ENCODE peak calls at places on chromosomes 1 and 21, in ten cellular contexts. P is WTC11, V is suprapubic skin, M is left ventricle myocardium inferior, E is cardiac fibroblast, Z is mesothelial cell of epicardium, K is endodermal cell, D is psoas muscle, L is omental fat pad, S is DND-41. C is an unnamed sample.

GRCh38 chr1:209435654-209436566 is 147.6 kb upstream of the CAMK1G start:
- DNase-seq in P (peak), V (peak), M (peak), E (peak), Z (peak), K (peak), D (peak), L (peak), S (peak), C (peak)

GRCh38 chr1:184802739-184803492 is 48.3 kb upstream of the EDEM3 start:
- DNase-seq in P (no peak), V (no peak), M (no peak), E (no peak), Z (no peak), K (no peak), D (no peak), L (no peak), S (no peak), C (peak)

GRCh38 chr1:55816456-55816794 is 601.3 kb upstream of the USP24 start:
- DNase-seq in P (no peak), V (no peak), M (no peak), E (peak), Z (no peak), K (no peak), D (no peak), L (no peak), S (peak), C (no peak)

GRCh38 chr1:78375996-78376395 is 114.8 kb upstream of the PTGFR start:
- DNase-seq in P (no peak), V (no peak), M (no peak), E (peak), Z (no peak), K (no peak), D (no peak), L (no peak), S (no peak), C (no peak)

GRCh38 chr21:44370027-44370735 is 16.8 kb downstream of the TRPM2 start:
- DNase-seq in P (peak), V (peak), M (no peak), E (no peak), Z (no peak), K (peak), D (no peak), L (no peak), S (no peak), C (peak)

GRCh38 chr1:27528701-27529637 is 39.0 kb upstream of the WASF2 start:
- DNase-seq in P (no peak), V (no peak), M (peak), E (peak), Z (peak), K (peak), D (peak), L (peak), S (no peak), C (no peak)

GRCh38 chr1:9706178-9706577 is 54.6 kb downstream of the PIK3CD start:
- DNase-seq in P (no peak), V (no peak), M (no peak), E (no peak), Z (no peak), K (no peak), D (no peak), L (no peak), S (no peak), C (no peak)

GRCh38 chr21:21457077-21457476 is 458.9 kb downstream of the NCAM2 start:
- DNase-seq in P (no peak), V (no peak), M (no peak), E (no peak), Z (no peak), K (no peak), D (no peak), L (no peak), S (no peak), C (no peak)

GRCh38 chr1:44068442-44068861 is 37.2 kb upstream of the SLC6A9 start:
- DNase-seq in P (no peak), V (no peak), M (no peak), E (no peak), Z (no peak), K (no peak), D (no peak), L (no peak), S (no peak), C (no peak)

GRCh38 chr1:155176544-155177071 is 3.0 kb downstream of the TRIM46 start:
- DNase-seq in P (peak), V (peak), M (peak), E (peak), Z (peak), K (peak), D (peak), L (peak), S (peak), C (peak)

GRCh38 chr1:226984521-226985238 is 44.6 kb downstream of the COQ8A start:
- DNase-seq in P (no peak), V (peak), M (peak), E (no peak), Z (no peak), K (no peak), D (peak), L (no peak), S (no peak), C (no peak)

GRCh38 chr1:111275079-111275478 is 15.6 kb upstream of the CHIA start:
- DNase-seq in P (no peak), V (peak), M (peak), E (peak), Z (no peak), K (no peak), D (peak), L (no peak), S (no peak), C (peak)

GRCh38 chr1:201603613-201604232 is 64.8 kb downstream of the NAV1 start:
- DNase-seq in P (no peak), V (no peak), M (no peak), E (no peak), Z (no peak), K (no peak), D (no peak), L (no peak), S (no peak), C (peak)

GRCh38 chr1:109640285-109640865 is 15.5 kb upstream of the GSTM4 start:
- DNase-seq in P (peak), V (peak), M (peak), E (peak), Z (peak), K (peak), D (peak), L (peak), S (peak), C (peak)

GRCh38 chr1:36116906-36117305 is 8.1 kb downstream of the COL8A2 start:
- DNase-seq in P (no peak), V (no peak), M (no peak), E (no peak), Z (no peak), K (no peak), D (no peak), L (no peak), S (no peak), C (no peak)

GRCh38 chr1:205122489-205122882 is 708 bp upstream of the RBBP5 start:
- DNase-seq in P (no peak), V (no peak), M (no peak), E (no peak), Z (no peak), K (no peak), D (no peak), L (no peak), S (no peak), C (no peak)

GRCh38 chr1:57215175-57215574 is 208.7 kb downstream of the DAB1 start:
- DNase-seq in P (no peak), V (no peak), M (no peak), E (no peak), Z (no peak), K (no peak), D (no peak), L (no peak), S (no peak), C (no peak)

GRCh38 chr1:232376632-232377493 is 253.1 kb downstream of the SIPA1L2 start:
- DNase-seq in P (no peak), V (no peak), M (no peak), E (no peak), Z (no peak), K (no peak), D (no peak), L (no peak), S (no peak), C (no peak)

GRCh38 chr1:168918860-168919741 is 187.4 kb upstream of the ATP1B1 start:
- DNase-seq in P (no peak), V (no peak), M (no peak), E (no peak), Z (no peak), K (no peak), D (no peak), L (no peak), S (no peak), C (peak)

GRCh38 chr1:225941949-225942222 is 866 bp upstream of the LEFTY2 start:
- DNase-seq in P (no peak), V (no peak), M (no peak), E (no peak), Z (no peak), K (no peak), D (no peak), L (no peak), S (no peak), C (no peak)

GRCh38 chr1:16961297-16962124 is 18.9 kb downstream of the MFAP2 start:
- DNase-seq in P (no peak), V (no peak), M (no peak), E (no peak), Z (no peak), K (no peak), D (no peak), L (no peak), S (no peak), C (no peak)

GRCh38 chr1:248872752-248873408 is 14.0 kb upstream of the ZNF692 start:
- DNase-seq in P (peak), V (peak), M (peak), E (peak), Z (peak), K (peak), D (peak), L (no peak), S (peak), C (peak)

GRCh38 chr1:5938068-5938740 is 54.0 kb downstream of the NPHP4 start:
- DNase-seq in P (no peak), V (no peak), M (no peak), E (peak), Z (no peak), K (no peak), D (no peak), L (no peak), S (no peak), C (no peak)

GRCh38 chr1:204507317-204508105 is 8.7 kb upstream of the MDM4 start:
- DNase-seq in P (peak), V (no peak), M (no peak), E (peak), Z (peak), K (peak), D (no peak), L (no peak), S (peak), C (peak)

GRCh38 chr1:176733661-176734060 is 270.7 kb downstream of the PAPPA2 start:
- DNase-seq in P (no peak), V (no peak), M (no peak), E (no peak), Z (no peak), K (no peak), D (no peak), L (no peak), S (no peak), C (no peak)

GRCh38 chr1:3154081-3154795 is 85.2 kb downstream of the PRDM16 start:
- DNase-seq in P (no peak), V (no peak), M (no peak), E (no peak), Z (no peak), K (no peak), D (no peak), L (no peak), S (no peak), C (no peak)

GRCh38 chr21:15272591-15272990 is 207.8 kb upstream of the NRIP1 start:
- DNase-seq in P (no peak), V (no peak), M (no peak), E (peak), Z (no peak), K (no peak), D (no peak), L (no peak), S (no peak), C (no peak)

GRCh38 chr1:222452031-222452430 is 95.9 kb downstream of the HHIPL2 start:
- DNase-seq in P (no peak), V (no peak), M (no peak), E (no peak), Z (no peak), K (no peak), D (no peak), L (no peak), S (no peak), C (no peak)

GRCh38 chr1:24926596-24927249 is 3.4 kb downstream of the RUNX3 start:
- DNase-seq in P (peak), V (no peak), M (no peak), E (peak), Z (no peak), K (peak), D (peak), L (no peak), S (no peak), C (no peak)
- TF ChIP-seq CTCF in P (no peak), V (no peak), M (no peak), E (no peak), Z (no peak), K (no peak), D (no peak), L (no peak), S (no peak), C (no peak)

GRCh38 chr1:11374748-11375110 is 101.7 kb downstream of the UBIAD1 start:
- DNase-seq in P (no peak), V (no peak), M (no peak), E (no peak), Z (no peak), K (no peak), D (no peak), L (no peak), S (no peak), C (no peak)
- TF ChIP-seq CTCF in P (no peak), V (no peak), M (no peak), E (no peak), Z (no peak), K (no peak), D (no peak), L (no peak), S (no peak), C (no peak)

DNA sequence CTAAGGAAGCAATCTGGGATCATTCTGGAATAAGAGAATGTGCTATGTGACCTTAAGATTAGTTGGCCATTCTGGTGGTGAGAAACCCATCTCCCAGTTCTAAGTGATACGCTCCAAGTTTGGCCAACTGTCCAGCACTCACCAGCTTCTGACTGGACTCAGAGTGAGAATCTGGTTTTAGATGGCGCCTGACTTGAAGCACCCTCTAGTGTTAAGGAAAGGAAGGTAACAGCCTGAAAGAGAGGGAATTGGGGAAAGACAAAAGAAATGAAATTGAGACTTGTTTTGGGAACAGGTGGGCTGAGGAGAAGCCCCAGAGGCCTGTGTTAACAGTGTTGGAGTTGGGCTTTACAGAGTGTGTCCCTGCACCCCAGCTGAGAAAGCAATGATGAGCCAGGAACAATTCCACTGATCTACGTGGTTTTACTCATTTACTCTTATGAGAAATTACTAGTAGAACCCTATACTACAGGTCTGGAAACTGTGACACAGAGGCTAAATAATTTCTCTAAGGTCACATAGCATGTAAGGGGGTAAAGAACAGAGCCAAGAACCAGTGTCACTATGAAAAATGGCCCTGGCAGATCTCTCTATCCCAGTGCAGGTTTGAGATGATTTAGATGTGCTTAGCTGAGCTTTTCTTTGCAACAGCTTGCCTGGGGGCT is 9.3 kb upstream of the FCAMR start:
- DNase-seq in P (no peak), V (no peak), M (no peak), E (peak), Z (no peak), K (no peak), D (no peak), L (no peak), S (no peak), C (peak)
- TF ChIP-seq CTCF in P (peak), V (no peak), M (peak), E (peak), Z (no peak), K (peak), D (no peak), L (no peak), S (peak), C (peak)

DNA sequence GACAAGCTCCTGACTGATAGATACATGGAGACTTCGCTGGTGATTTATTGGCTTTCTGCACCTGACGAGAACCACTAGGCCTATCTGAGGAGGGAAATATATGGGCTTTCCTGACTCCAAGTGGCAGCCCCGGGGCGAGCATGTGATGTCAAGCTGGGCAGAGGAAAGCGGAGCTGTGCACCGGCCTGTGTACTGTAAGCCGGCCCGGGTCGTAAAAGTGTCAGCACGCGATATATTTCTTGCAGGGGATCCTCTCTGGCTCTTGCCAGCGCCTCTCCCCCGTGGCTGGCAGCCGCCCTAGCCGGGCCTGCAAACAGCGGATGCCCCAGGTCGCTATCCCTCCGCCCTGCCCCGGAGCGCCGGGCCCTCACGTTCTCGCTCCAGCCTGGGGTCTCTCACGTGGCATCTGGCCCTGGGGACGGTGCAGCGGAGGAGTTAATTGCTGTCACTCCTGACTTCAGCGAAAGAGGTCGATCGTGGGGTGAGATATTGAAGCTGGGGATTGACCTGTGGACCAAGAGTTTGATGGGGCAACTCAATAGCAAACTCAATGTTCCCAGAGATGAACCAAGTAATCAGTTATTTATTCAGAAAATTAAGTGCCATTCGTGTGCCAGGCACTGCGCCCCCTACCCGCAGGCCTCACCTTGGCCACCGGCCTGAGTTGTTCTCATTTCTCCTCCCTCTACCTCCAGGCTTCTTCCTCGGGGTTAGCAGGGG is 41.0 kb upstream of the HAO2 start:
- DNase-seq in P (peak), V (no peak), M (no peak), E (peak), Z (peak), K (peak), D (peak), L (no peak), S (no peak), C (no peak)
- TF ChIP-seq CTCF in P (peak), V (no peak), M (no peak), E (peak), Z (no peak), K (peak), D (peak), L (no peak), S (peak), C (no peak)

GRCh38 chr1:182586380-182586779 is 2.7 kb downstream of the RNASEL start:
- DNase-seq in P (no peak), V (no peak), M (no peak), E (no peak), Z (no peak), K (no peak), D (no peak), L (no peak), S (no peak), C (no peak)
- TF ChIP-seq CTCF in P (no peak), V (no peak), M (no peak), E (no peak), Z (no peak), K (no peak), D (no peak), L (no peak), S (no peak), C (no peak)

GRCh38 chr1:211630236-211631081 is 45.0 kb downstream of the NEK2 start:
- DNase-seq in P (peak), V (no peak), M (peak), E (peak), Z (no peak), K (peak), D (no peak), L (no peak), S (no peak), C (no peak)
- TF ChIP-seq CTCF in P (no peak), V (no peak), M (peak), E (peak), Z (no peak), K (peak), D (no peak), L (no peak), S (no peak), C (no peak)

DNA sequence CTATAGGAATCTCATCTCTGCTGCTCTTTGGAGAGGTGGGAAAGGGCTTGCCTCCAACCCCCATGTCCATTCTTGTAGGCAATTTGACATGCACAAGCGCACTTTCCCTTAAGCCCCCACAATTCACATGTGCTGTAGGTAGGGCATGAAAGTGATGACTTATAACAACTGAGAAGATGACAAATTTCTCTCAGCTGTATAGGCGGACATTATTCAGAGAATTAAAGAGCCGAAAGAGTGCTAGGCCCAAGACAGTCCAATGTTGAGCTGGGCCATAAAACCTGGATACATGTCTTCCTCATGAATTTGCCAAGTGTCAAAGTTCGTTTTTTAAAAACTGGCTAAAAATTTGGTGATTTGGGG is 106.3 kb upstream of the LYPLAL1 start:
- DNase-seq in P (no peak), V (no peak), M (no peak), E (no peak), Z (no peak), K (no peak), D (no peak), L (no peak), S (no peak), C (no peak)
- TF ChIP-seq CTCF in P (no peak), V (no peak), M (no peak), E (no peak), Z (peak), K (no peak), D (no peak), L (no peak), S (no peak), C (no peak)

GRCh38 chr21:36727886-36728285 is 29.0 kb downstream of the SIM2 start:
- DNase-seq in P (peak), V (no peak), M (no peak), E (no peak), Z (no peak), K (peak), D (no peak), L (no peak), S (no peak), C (no peak)
- TF ChIP-seq CTCF in P (no peak), V (no peak), M (no peak), E (peak), Z (no peak), K (peak), D (no peak), L (no peak), S (no peak), C (no peak)

GRCh38 chr1:156602557-156602993 is 1.3 kb upstream of the GPATCH4 start:
- DNase-seq in P (no peak), V (no peak), M (no peak), E (no peak), Z (no peak), K (no peak), D (no peak), L (no peak), S (no peak), C (peak)
- TF ChIP-seq CTCF in P (no peak), V (no peak), M (peak), E (peak), Z (no peak), K (peak), D (no peak), L (no peak), S (peak), C (peak)

GRCh38 chr1:237303929-237304328 is 261.9 kb downstream of the RYR2 start:
- DNase-seq in P (no peak), V (no peak), M (no peak), E (no peak), Z (no peak), K (no peak), D (no peak), L (no peak), S (no peak), C (no peak)

GRCh38 chr1:237296861-237297260 is 254.9 kb downstream of the RYR2 start:
- DNase-seq in P (no peak), V (no peak), M (no peak), E (no peak), Z (no peak), K (no peak), D (no peak), L (no peak), S (no peak), C (no peak)

DNA sequence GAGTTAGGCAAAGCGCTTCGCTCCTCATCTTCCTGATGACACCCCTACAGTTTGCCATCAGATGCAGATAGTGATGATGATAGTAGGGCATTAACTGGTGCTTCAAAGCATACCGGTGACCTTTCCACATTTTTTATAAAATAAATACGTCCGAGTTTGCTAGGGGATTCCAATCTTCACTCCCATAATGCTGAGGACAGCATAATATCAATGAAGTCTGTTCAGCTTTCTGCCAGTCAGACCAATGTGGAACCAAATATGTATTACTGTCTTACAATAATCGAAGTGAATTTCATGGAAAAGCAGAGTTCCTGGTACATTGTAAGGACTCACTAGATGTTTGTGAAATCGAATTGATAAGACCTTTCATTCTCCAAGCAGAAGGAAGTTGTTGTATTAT is 258.7 kb downstream of the RYR2 start:
- DNase-seq in P (no peak), V (no peak), M (no peak), E (no peak), Z (no peak), K (no peak), D (no peak), L (no peak), S (no peak), C (no peak)
- TF ChIP-seq CTCF in P (no peak), V (no peak), M (no peak), E (no peak), Z (no peak), K (no peak), D (no peak), L (no peak), S (no peak), C (no peak)

C was measured in MCF 10A.